ENCODE peak calls at places on chromosomes 2 and 18, in seven cellular contexts. One of them, this sample, is unnamed.

GRCh38 chr2:223523541-223523940 is 78.6 kb downstream of the SCG2 start:
- DNase-seq in Kasumi-1: no peak
- DNase-seq in activated T-cell treated with anti-CD3 and anti-CD28 coated beads for 24 hours: no peak
- DNase-seq in NCI-H510A: no peak
- DNase-seq in stimulated activated CD4-positive, alpha-beta T cell treated with anti-CD3 and anti-CD28 coated beads, Interleukin-1b, Interleukin-23, amount 100 ng/mL, for 24 hours: no peak
- DNase-seq in occipital lobe: no peak
- DNase-seq in cardiac muscle cell: peak; percentile 50
- DNase-seq in this sample: no peak

GRCh38 chr2:240134956-240135520 is 1.1 kb downstream of the COPS9 start:
- DNase-seq in activated T-cell treated with anti-CD3 and anti-CD28 coated beads for 24 hours: no peak
- DNase-seq in Kasumi-1: no peak
- DNase-seq in stimulated activated CD4-positive, alpha-beta T cell treated with anti-CD3 and anti-CD28 coated beads, Interleukin-1b, Interleukin-23, amount 100 ng/mL, for 24 hours: no peak
- DNase-seq in NCI-H510A: no peak
- DNase-seq in occipital lobe: no peak
- DNase-seq in cardiac muscle cell: no peak
- DNase-seq in this sample: no peak

GRCh38 chr2:3641841-3642421 is 16.1 kb upstream of the ALLC start:
- DNase-seq in Kasumi-1: no peak
- DNase-seq in occipital lobe: no peak
- DNase-seq in stimulated activated CD4-positive, alpha-beta T cell treated with anti-CD3 and anti-CD28 coated beads, Interleukin-1b, Interleukin-23, amount 100 ng/mL, for 24 hours: no peak
- DNase-seq in NCI-H510A: no peak
- DNase-seq in activated T-cell treated with anti-CD3 and anti-CD28 coated beads for 24 hours: no peak
- DNase-seq in cardiac muscle cell: peak; percentile 62
- DNase-seq in this sample: no peak

GRCh38 chr2:237202288-237203030 is 116.8 kb downstream of the COPS8 start:
- DNase-seq in activated T-cell treated with anti-CD3 and anti-CD28 coated beads for 24 hours: no peak
- DNase-seq in cardiac muscle cell: no peak
- DNase-seq in NCI-H510A: no peak
- DNase-seq in occipital lobe: no peak
- DNase-seq in Kasumi-1: no peak
- DNase-seq in stimulated activated CD4-positive, alpha-beta T cell treated with anti-CD3 and anti-CD28 coated beads, Interleukin-1b, Interleukin-23, amount 100 ng/mL, for 24 hours: no peak
- DNase-seq in this sample: no peak

GRCh38 chr2:155975734-155976133 is 356.8 kb downstream of the NR4A2 start:
- DNase-seq in activated T-cell treated with anti-CD3 and anti-CD28 coated beads for 24 hours: no peak
- DNase-seq in Kasumi-1: no peak
- DNase-seq in stimulated activated CD4-positive, alpha-beta T cell treated with anti-CD3 and anti-CD28 coated beads, Interleukin-1b, Interleukin-23, amount 100 ng/mL, for 24 hours: no peak
- DNase-seq in NCI-H510A: no peak
- DNase-seq in cardiac muscle cell: no peak
- DNase-seq in occipital lobe: no peak
- DNase-seq in this sample: no peak

GRCh38 chr18:68234115-68234514 is 480.8 kb downstream of the TMX3 start:
- DNase-seq in NCI-H510A: no peak
- DNase-seq in Kasumi-1: no peak
- DNase-seq in activated T-cell treated with anti-CD3 and anti-CD28 coated beads for 24 hours: no peak
- DNase-seq in stimulated activated CD4-positive, alpha-beta T cell treated with anti-CD3 and anti-CD28 coated beads, Interleukin-1b, Interleukin-23, amount 100 ng/mL, for 24 hours: no peak
- DNase-seq in cardiac muscle cell: peak; percentile 30
- DNase-seq in occipital lobe: no peak
- DNase-seq in this sample: no peak

GRCh38 chr2:26784570-26785234 is 1.2 kb upstream of the CENPA start:
- DNase-seq in activated T-cell treated with anti-CD3 and anti-CD28 coated beads for 24 hours: no peak
- DNase-seq in occipital lobe: no peak
- DNase-seq in cardiac muscle cell: no peak
- DNase-seq in Kasumi-1: no peak
- DNase-seq in stimulated activated CD4-positive, alpha-beta T cell treated with anti-CD3 and anti-CD28 coated beads, Interleukin-1b, Interleukin-23, amount 100 ng/mL, for 24 hours: no peak
- DNase-seq in NCI-H510A: no peak
- DNase-seq in this sample: no peak

GRCh38 chr18:28078298-28078697 is 98.6 kb downstream of the CDH2 start:
- DNase-seq in occipital lobe: no peak
- DNase-seq in NCI-H510A: no peak
- DNase-seq in stimulated activated CD4-positive, alpha-beta T cell treated with anti-CD3 and anti-CD28 coated beads, Interleukin-1b, Interleukin-23, amount 100 ng/mL, for 24 hours: no peak
- DNase-seq in cardiac muscle cell: no peak
- DNase-seq in activated T-cell treated with anti-CD3 and anti-CD28 coated beads for 24 hours: no peak
- DNase-seq in Kasumi-1: no peak
- DNase-seq in this sample: no peak

GRCh38 chr2:9178110-9178904 is 28.3 kb upstream of the ASAP2 start:
- DNase-seq in Kasumi-1: no peak
- DNase-seq in NCI-H510A: peak; percentile 46
- DNase-seq in cardiac muscle cell: peak; percentile 33
- DNase-seq in stimulated activated CD4-positive, alpha-beta T cell treated with anti-CD3 and anti-CD28 coated beads, Interleukin-1b, Interleukin-23, amount 100 ng/mL, for 24 hours: no peak
- DNase-seq in activated T-cell treated with anti-CD3 and anti-CD28 coated beads for 24 hours: no peak
- DNase-seq in occipital lobe: no peak
- DNase-seq in this sample: no peak

GRCh38 chr2:160085662-160086061 is 23.2 kb upstream of the PLA2R1 start:
- DNase-seq in activated T-cell treated with anti-CD3 and anti-CD28 coated beads for 24 hours: no peak
- DNase-seq in cardiac muscle cell: no peak
- DNase-seq in NCI-H510A: no peak
- DNase-seq in occipital lobe: no peak
- DNase-seq in stimulated activated CD4-positive, alpha-beta T cell treated with anti-CD3 and anti-CD28 coated beads, Interleukin-1b, Interleukin-23, amount 100 ng/mL, for 24 hours: no peak
- DNase-seq in Kasumi-1: no peak
- DNase-seq in this sample: no peak

GRCh38 chr2:72895759-72896281 is 8.6 kb downstream of the SPR start:
- DNase-seq in occipital lobe: no peak
- DNase-seq in Kasumi-1: no peak
- DNase-seq in stimulated activated CD4-positive, alpha-beta T cell treated with anti-CD3 and anti-CD28 coated beads, Interleukin-1b, Interleukin-23, amount 100 ng/mL, for 24 hours: no peak
- DNase-seq in NCI-H510A: no peak
- DNase-seq in cardiac muscle cell: peak; percentile 73
- DNase-seq in activated T-cell treated with anti-CD3 and anti-CD28 coated beads for 24 hours: no peak
- DNase-seq in this sample: no peak

GRCh38 chr18:77124452-77124922 is 8.1 kb downstream of the MBP start:
- DNase-seq in activated T-cell treated with anti-CD3 and anti-CD28 coated beads for 24 hours: no peak
- DNase-seq in NCI-H510A: no peak
- DNase-seq in stimulated activated CD4-positive, alpha-beta T cell treated with anti-CD3 and anti-CD28 coated beads, Interleukin-1b, Interleukin-23, amount 100 ng/mL, for 24 hours: peak; percentile 34
- DNase-seq in cardiac muscle cell: no peak
- DNase-seq in Kasumi-1: peak; percentile 74
- DNase-seq in occipital lobe: no peak
- DNase-seq in this sample: peak; percentile 68

GRCh38 chr2:235614176-235614860 is 120.5 kb downstream of the AGAP1 start:
- DNase-seq in cardiac muscle cell: peak; percentile 33
- DNase-seq in stimulated activated CD4-positive, alpha-beta T cell treated with anti-CD3 and anti-CD28 coated beads, Interleukin-1b, Interleukin-23, amount 100 ng/mL, for 24 hours: no peak
- DNase-seq in activated T-cell treated with anti-CD3 and anti-CD28 coated beads for 24 hours: no peak
- DNase-seq in occipital lobe: no peak
- DNase-seq in Kasumi-1: no peak
- DNase-seq in NCI-H510A: no peak
- DNase-seq in this sample: no peak

GRCh38 chr2:104378853-104379374 is 475.0 kb upstream of the POU3F3 start:
- DNase-seq in activated T-cell treated with anti-CD3 and anti-CD28 coated beads for 24 hours: peak; percentile 2
- DNase-seq in stimulated activated CD4-positive, alpha-beta T cell treated with anti-CD3 and anti-CD28 coated beads, Interleukin-1b, Interleukin-23, amount 100 ng/mL, for 24 hours: peak; percentile 2
- DNase-seq in occipital lobe: peak; percentile 64
- DNase-seq in NCI-H510A: no peak
- DNase-seq in Kasumi-1: peak; percentile 93
- DNase-seq in cardiac muscle cell: no peak
- DNase-seq in this sample: peak; percentile 10

GRCh38 chr2:8568543-8569302 is 113.1 kb upstream of the ID2 start:
- DNase-seq in NCI-H510A: no peak
- DNase-seq in occipital lobe: no peak
- DNase-seq in stimulated activated CD4-positive, alpha-beta T cell treated with anti-CD3 and anti-CD28 coated beads, Interleukin-1b, Interleukin-23, amount 100 ng/mL, for 24 hours: no peak
- DNase-seq in activated T-cell treated with anti-CD3 and anti-CD28 coated beads for 24 hours: no peak
- DNase-seq in Kasumi-1: no peak
- DNase-seq in cardiac muscle cell: no peak
- DNase-seq in this sample: no peak

GRCh38 chr2:133240505-133241230 is 327.6 kb downstream of the NCKAP5 start:
- DNase-seq in Kasumi-1: no peak
- DNase-seq in occipital lobe: peak; percentile 13
- DNase-seq in NCI-H510A: no peak
- DNase-seq in cardiac muscle cell: no peak
- DNase-seq in activated T-cell treated with anti-CD3 and anti-CD28 coated beads for 24 hours: no peak
- DNase-seq in stimulated activated CD4-positive, alpha-beta T cell treated with anti-CD3 and anti-CD28 coated beads, Interleukin-1b, Interleukin-23, amount 100 ng/mL, for 24 hours: no peak
- DNase-seq in this sample: no peak

GRCh38 chr2:121386102-121386501 is 101.1 kb upstream of the TFCP2L1 start:
- DNase-seq in cardiac muscle cell: no peak
- DNase-seq in Kasumi-1: no peak
- DNase-seq in occipital lobe: no peak
- DNase-seq in stimulated activated CD4-positive, alpha-beta T cell treated with anti-CD3 and anti-CD28 coated beads, Interleukin-1b, Interleukin-23, amount 100 ng/mL, for 24 hours: no peak
- DNase-seq in activated T-cell treated with anti-CD3 and anti-CD28 coated beads for 24 hours: no peak
- DNase-seq in NCI-H510A: no peak
- DNase-seq in this sample: no peak

GRCh38 chr2:104977958-104978357 is 59.9 kb upstream of the MRPS9 start:
- DNase-seq in stimulated activated CD4-positive, alpha-beta T cell treated with anti-CD3 and anti-CD28 coated beads, Interleukin-1b, Interleukin-23, amount 100 ng/mL, for 24 hours: no peak
- DNase-seq in Kasumi-1: no peak
- DNase-seq in NCI-H510A: no peak
- DNase-seq in occipital lobe: no peak
- DNase-seq in cardiac muscle cell: no peak
- DNase-seq in activated T-cell treated with anti-CD3 and anti-CD28 coated beads for 24 hours: no peak
- DNase-seq in this sample: no peak

GRCh38 chr18:37450434-37451133 is 115.0 kb downstream of the CELF4 start:
- DNase-seq in Kasumi-1: no peak
- DNase-seq in stimulated activated CD4-positive, alpha-beta T cell treated with anti-CD3 and anti-CD28 coated beads, Interleukin-1b, Interleukin-23, amount 100 ng/mL, for 24 hours: no peak
- DNase-seq in NCI-H510A: no peak
- DNase-seq in occipital lobe: peak; percentile 17
- DNase-seq in cardiac muscle cell: peak; percentile 56
- DNase-seq in activated T-cell treated with anti-CD3 and anti-CD28 coated beads for 24 hours: no peak
- DNase-seq in this sample: no peak

GRCh38 chr2:8934338-8934737 is 69.1 kb downstream of the MBOAT2 start:
- DNase-seq in activated T-cell treated with anti-CD3 and anti-CD28 coated beads for 24 hours: no peak
- DNase-seq in occipital lobe: no peak
- DNase-seq in NCI-H510A: no peak
- DNase-seq in cardiac muscle cell: no peak
- DNase-seq in Kasumi-1: no peak
- DNase-seq in stimulated activated CD4-positive, alpha-beta T cell treated with anti-CD3 and anti-CD28 coated beads, Interleukin-1b, Interleukin-23, amount 100 ng/mL, for 24 hours: no peak
- DNase-seq in this sample: no peak

GRCh38 chr2:39665811-39666488 is at the start of gene TMEM178A:
- DNase-seq in NCI-H510A: no peak
- DNase-seq in Kasumi-1: no peak
- DNase-seq in occipital lobe: no peak
- DNase-seq in activated T-cell treated with anti-CD3 and anti-CD28 coated beads for 24 hours: no peak
- DNase-seq in stimulated activated CD4-positive, alpha-beta T cell treated with anti-CD3 and anti-CD28 coated beads, Interleukin-1b, Interleukin-23, amount 100 ng/mL, for 24 hours: no peak
- DNase-seq in cardiac muscle cell: peak; percentile 10
- DNase-seq in this sample: no peak

GRCh38 chr2:156327835-156328401 is 4.6 kb downstream of the NR4A2 start:
- DNase-seq in activated T-cell treated with anti-CD3 and anti-CD28 coated beads for 24 hours: no peak
- DNase-seq in stimulated activated CD4-positive, alpha-beta T cell treated with anti-CD3 and anti-CD28 coated beads, Interleukin-1b, Interleukin-23, amount 100 ng/mL, for 24 hours: no peak
- DNase-seq in occipital lobe: no peak
- DNase-seq in cardiac muscle cell: no peak
- DNase-seq in Kasumi-1: no peak
- DNase-seq in NCI-H510A: no peak
- DNase-seq in this sample: no peak

GRCh38 chr18:3910507-3910906 is 460.5 kb downstream of the TGIF1 start:
- DNase-seq in occipital lobe: no peak
- DNase-seq in Kasumi-1: no peak
- DNase-seq in stimulated activated CD4-positive, alpha-beta T cell treated with anti-CD3 and anti-CD28 coated beads, Interleukin-1b, Interleukin-23, amount 100 ng/mL, for 24 hours: no peak
- DNase-seq in cardiac muscle cell: no peak
- DNase-seq in activated T-cell treated with anti-CD3 and anti-CD28 coated beads for 24 hours: no peak
- DNase-seq in NCI-H510A: no peak
- DNase-seq in this sample: no peak

GRCh38 chr2:171210864-171211431 is 50.3 kb upstream of the TLK1 start:
- DNase-seq in stimulated activated CD4-positive, alpha-beta T cell treated with anti-CD3 and anti-CD28 coated beads, Interleukin-1b, Interleukin-23, amount 100 ng/mL, for 24 hours: no peak
- DNase-seq in Kasumi-1: peak; percentile 65
- DNase-seq in activated T-cell treated with anti-CD3 and anti-CD28 coated beads for 24 hours: peak; percentile 1
- DNase-seq in NCI-H510A: no peak
- DNase-seq in occipital lobe: no peak
- DNase-seq in cardiac muscle cell: no peak
- DNase-seq in this sample: no peak

GRCh38 chr2:77028032-77028600 is 494.1 kb downstream of the LRRTM4 start:
- DNase-seq in stimulated activated CD4-positive, alpha-beta T cell treated with anti-CD3 and anti-CD28 coated beads, Interleukin-1b, Interleukin-23, amount 100 ng/mL, for 24 hours: no peak
- DNase-seq in NCI-H510A: no peak
- DNase-seq in Kasumi-1: no peak
- DNase-seq in activated T-cell treated with anti-CD3 and anti-CD28 coated beads for 24 hours: no peak
- DNase-seq in cardiac muscle cell: peak; percentile 3
- DNase-seq in occipital lobe: no peak
- DNase-seq in this sample: no peak

GRCh38 chr2:55314985-55315384 is 46.0 kb upstream of the MTIF2 start:
- DNase-seq in activated T-cell treated with anti-CD3 and anti-CD28 coated beads for 24 hours: no peak
- DNase-seq in stimulated activated CD4-positive, alpha-beta T cell treated with anti-CD3 and anti-CD28 coated beads, Interleukin-1b, Interleukin-23, amount 100 ng/mL, for 24 hours: no peak
- DNase-seq in Kasumi-1: no peak
- DNase-seq in occipital lobe: no peak
- DNase-seq in cardiac muscle cell: no peak
- DNase-seq in NCI-H510A: no peak
- DNase-seq in this sample: no peak

GRCh38 chr2:54538537-54538936 is 82.4 kb downstream of the SPTBN1 start:
- DNase-seq in occipital lobe: no peak
- DNase-seq in cardiac muscle cell: no peak
- DNase-seq in activated T-cell treated with anti-CD3 and anti-CD28 coated beads for 24 hours: no peak
- DNase-seq in stimulated activated CD4-positive, alpha-beta T cell treated with anti-CD3 and anti-CD28 coated beads, Interleukin-1b, Interleukin-23, amount 100 ng/mL, for 24 hours: no peak
- DNase-seq in NCI-H510A: no peak
- DNase-seq in Kasumi-1: no peak
- DNase-seq in this sample: no peak